ENCODE peak calls at places on chromosomes 1 and 21, in seven cellular contexts. F is stimulated activated CD4-positive, alpha-beta T cell treated with anti-CD3 and anti-CD28 coated beads, Interleukin-2, amount 100 ng/mL, for 24 hours; I is ELR; N is non-pigmented ciliary epithelial cell; W is stimulated activated CD8-positive, alpha-beta memory T cell treated with anti-CD3 and anti-CD28 coated beads, Interleukin-2, amount 100 ng/mL, for 1 hour; R is NCI-H1092; J is HFFc6. H is an unnamed sample.
A peak's percentile ranks its signal among the peaks of the same experiment; 100 is the strongest.

GRCh38 chr1:161164901-161165620 is 1.2 kb upstream of the PPOX start:
- DNase-seq in J (no peak), F (no peak), W (no peak), N (no peak), R (no peak), I (no peak), H (no peak)

GRCh38 chr1:53326598-53327182 is 1.2 kb downstream of the LRP8 start:
- DNase-seq in R (no peak), J (no peak), F (peak; percentile 76), W (peak; percentile 4), I (peak; percentile 53), N (no peak), H (peak; percentile 54)

GRCh38 chr1:187516874-187517273 is 688.1 kb downstream of the PLA2G4A start:
- DNase-seq in R (no peak), F (no peak), N (no peak), J (no peak), I (peak; percentile 73), W (no peak), H (no peak)

GRCh38 chr21:42026072-42026415 is 15.9 kb upstream of the ZBTB21 start:
- DNase-seq in R (no peak), I (no peak), J (no peak), N (no peak), F (no peak), W (no peak), H (no peak)

GRCh38 chr1:167441222-167441621 is 77.1 kb downstream of the CD247 start:
- DNase-seq in W (no peak), J (no peak), I (no peak), N (no peak), F (no peak), R (no peak), H (no peak)

GRCh38 chr1:7684861-7685635 is 86.0 kb upstream of the VAMP3 start:
- DNase-seq in W (no peak), J (no peak), R (no peak), N (no peak), F (no peak), I (no peak), H (no peak)

GRCh38 chr1:975896-976683 is 5.8 kb downstream of the PERM1 start:
- DNase-seq in I (peak; percentile 80), N (no peak), J (peak; percentile 68), W (peak; percentile 47), F (peak; percentile 74), R (no peak), H (peak; percentile 84)

GRCh38 chr1:97337250-97338030 is 583.4 kb downstream of the DPYD start:
- DNase-seq in W (no peak), I (peak; percentile 57), R (no peak), N (no peak), F (no peak), J (no peak), H (no peak)

GRCh38 chr1:43530483-43531452 is at the start of gene PTPRF:
- DNase-seq in J (peak; percentile 9), F (peak; percentile 57), I (peak; percentile 77), N (no peak), R (peak; percentile 74), W (no peak), H (peak; percentile 70)

GRCh38 chr1:3789421-3790300 is 6.6 kb downstream of the LRRC47 start:
- DNase-seq in I (no peak), W (no peak), N (no peak), F (no peak), R (no peak), J (no peak), H (no peak)

GRCh38 chr21:32348604-32349332 is 44.0 kb downstream of the URB1 start:
- DNase-seq in J (no peak), N (no peak), W (no peak), F (no peak), R (no peak), I (no peak), H (no peak)

GRCh38 chr1:232123775-232124659 is 497.4 kb downstream of the DISC1 start:
- DNase-seq in J (no peak), N (no peak), W (no peak), I (peak; percentile 52), R (no peak), F (no peak), H (no peak)

GRCh38 chr1:50981741-50982140 is 11.7 kb downstream of the CDKN2C start:
- DNase-seq in I (no peak), N (no peak), R (peak; percentile 55), F (no peak), W (no peak), J (no peak), H (no peak)

GRCh38 chr21:16377120-16377658 is 647.4 kb downstream of the USP25 start:
- DNase-seq in R (no peak), F (no peak), I (no peak), J (no peak), W (no peak), N (no peak), H (no peak)

GRCh38 chr1:27864264-27864895 is 8.0 kb upstream of the THEMIS2 start:
- DNase-seq in W (no peak), N (no peak), F (peak; percentile 48), R (no peak), I (no peak), J (no peak), H (peak; percentile 68)

GRCh38 chr1:205843031-205843859 is 6.7 kb downstream of the PM20D1 start:
- DNase-seq in N (no peak), J (no peak), I (no peak), W (no peak), F (no peak), R (no peak), H (no peak)